ENCODE peak calls at places on chromosomes 16 and 17, in eight cellular contexts. G is pons; L is activated T-helper 1 cell treated with anti-CD3 and anti-CD28 coated beads, Interleukin-2, amount 50 U/mL, for 16 hours; E is C1 segment of cervical spinal cord; U is ELF-1; N is mucosa of gallbladder; C is stomach; P is esophagus squamous epithelium. B is an unnamed sample.

GRCh38 chr17:59634632-59635561 is 15.2 kb downstream of the CLTC start:
- DNase-seq in C (no peak), N (no peak), G (no peak), L (no peak), P (no peak), U (no peak), E (no peak), B (no peak)

GRCh38 chr17:43854498-43854897 is 7.5 kb downstream of the CD300LG start:
- DNase-seq in G (no peak), U (no peak), N (no peak), C (no peak), P (no peak), L (no peak), E (no peak), B (no peak)

GRCh38 chr16:65832269-65832668 is 534.2 kb upstream of the CDH5 start:
- DNase-seq in U (peak; percentile 30), L (no peak), N (no peak), E (no peak), C (no peak), P (no peak), G (no peak), B (no peak)

GRCh38 chr16:28136751-28137434 is 73.4 kb upstream of the GSG1L start:
- DNase-seq in U (no peak), P (no peak), G (peak; percentile 95), N (no peak), C (no peak), L (no peak), E (peak; percentile 53), B (no peak)

GRCh38 chr17:48340916-48341315 is 89.1 kb downstream of the SKAP1 start:
- DNase-seq in U (no peak), N (no peak), L (no peak), E (no peak), P (no peak), C (no peak), G (no peak), B (no peak)

GRCh38 chr16:70433456-70434103 is 5.3 kb downstream of the ST3GAL2 start:
- DNase-seq in E (no peak), N (peak; percentile 40), L (no peak), U (peak; percentile 60), C (no peak), G (no peak), P (no peak), B (no peak)

GRCh38 chr16:85172465-85173071 is 60.3 kb upstream of the CIBAR2 start:
- DNase-seq in E (peak; percentile 59), G (no peak), P (no peak), C (no peak), L (no peak), N (no peak), U (peak; percentile 65), B (no peak)

GRCh38 chr16:81846105-81846504 is 67.0 kb downstream of the PLCG2 start:
- DNase-seq in N (no peak), P (no peak), U (no peak), C (no peak), L (no peak), G (no peak), E (no peak), B (no peak)

GRCh38 chr16:84165746-84166145 is 20.6 kb downstream of the DNAAF1 start:
- DNase-seq in N (no peak), L (no peak), U (no peak), C (no peak), E (no peak), G (no peak), P (no peak), B (no peak)

GRCh38 chr17:77111916-77112315 is 28.9 kb upstream of the SEC14L1 start:
- DNase-seq in P (no peak), G (no peak), U (no peak), C (no peak), L (no peak), N (no peak), E (no peak), B (no peak)

B was measured in activated naive CD4-positive, alpha-beta T cell treated with anti-CD3 and anti-CD28 coated beads, Interleukin-2, amount 50 U/mL, for 16 hours.